ENCODE peak calls at places on chromosome X, in eight cellular contexts. N is cardiac muscle cell; D is GM23248; X is uterus; E is neural progenitor cell; J is endodermal cell; G is esophagus squamous epithelium; P is CD8-positive, alpha-beta memory T cell. M is an unnamed sample.
A peak's percentile ranks its signal among the peaks of the same experiment; 100 is the strongest.

GRCh38 chrX:133402042-133402453 is 13.2 kb downstream of the GPC4 start:
- DNase-seq in G (no peak), X (no peak), N (no peak), J (no peak), E (no peak), D (peak; percentile 65), P (no peak), M (no peak)

GRCh38 chrX:130110379-130111219 is at the start of gene ELF4:
- DNase-seq in D (peak; percentile 84), N (peak; percentile 20), X (peak; percentile 57), G (peak; percentile 9), P (peak; percentile 56), J (peak; percentile 68), E (peak; percentile 42), M (peak; percentile 43)

GRCh38 chrX:110210417-110211139 is 107.3 kb downstream of the AMMECR1 start:
- DNase-seq in N (no peak), G (no peak), J (no peak), D (peak; percentile 82), P (no peak), E (no peak), X (no peak), M (no peak)

GRCh38 chrX:144896323-144896722 is 351.0 kb upstream of the SPANXN1 start:
- DNase-seq in J (no peak), X (no peak), D (peak; percentile 1), E (peak; percentile 3), P (no peak), N (peak; percentile 0), G (no peak), M (no peak)

GRCh38 chrX:78048036-78048435 is 56.0 kb upstream of the PGK1 start:
- DNase-seq in X (no peak), P (no peak), D (no peak), G (no peak), N (no peak), E (no peak), J (no peak), M (no peak)

GRCh38 chrX:14528629-14529287 is 578 bp upstream of the GLRA2 start:
- DNase-seq in G (no peak), N (peak; percentile 62), X (peak; percentile 26), D (peak; percentile 53), P (peak; percentile 1), J (peak; percentile 93), E (peak; percentile 71), M (peak; percentile 67)

GRCh38 chrX:129724767-129725166 is 14.0 kb upstream of the XPNPEP2 start:
- DNase-seq in P (no peak), N (no peak), G (no peak), D (no peak), X (no peak), E (no peak), J (peak; percentile 37), M (no peak)

GRCh38 chrX:8939344-8939743 is 94.6 kb downstream of the FAM9B start:
- DNase-seq in J (no peak), D (no peak), G (no peak), X (no peak), E (no peak), N (no peak), P (no peak), M (peak; percentile 23)

GRCh38 chrX:68503830-68504229 is 5.0 kb downstream of the YIPF6 start:
- DNase-seq in G (no peak), P (no peak), X (peak; percentile 21), J (no peak), N (no peak), D (peak; percentile 9), E (no peak), M (no peak)

GRCh38 chrX:39983715-39984114 is 114.0 kb downstream of the BCOR start:
- DNase-seq in J (no peak), E (no peak), P (no peak), D (peak; percentile 50), G (no peak), X (no peak), N (no peak), M (no peak)

GRCh38 chrX:115013705-115014104 is 3.7 kb downstream of the IL13RA2 start:
- DNase-seq in E (no peak), G (no peak), J (no peak), P (no peak), D (peak; percentile 57), N (no peak), X (no peak), M (no peak)

GRCh38 chrX:150460781-150461180 is 97.7 kb downstream of the MAMLD1 start:
- DNase-seq in D (no peak), P (no peak), G (no peak), E (no peak), J (no peak), N (no peak), X (no peak), M (no peak)

GRCh38 chrX:34300871-34301270 is 168.8 kb upstream of the FAM47A start:
- DNase-seq in J (peak; percentile 83), N (peak; percentile 74), X (peak; percentile 15), P (no peak), D (peak; percentile 28), G (no peak), E (peak; percentile 74), M (peak; percentile 50)

GRCh38 chrX:20139966-20140365 is 1.7 kb downstream of the EIF1AX start:
- DNase-seq in J (no peak), P (no peak), N (no peak), X (no peak), G (no peak), D (peak; percentile 90), E (no peak), M (no peak)

GRCh38 chrX:9646471-9647038 is 119.1 kb downstream of the GPR143 start:
- DNase-seq in D (no peak), E (no peak), X (no peak), P (no peak), N (no peak), J (no peak), G (no peak), M (no peak)

GRCh38 chrX:9180623-9181022 is 146.7 kb upstream of the FAM9B start:
- DNase-seq in D (no peak), X (no peak), E (peak; percentile 2), J (peak; percentile 59), P (no peak), N (no peak), G (no peak), M (no peak)

GRCh38 chrX:19655032-19655431 is 139.7 kb upstream of the MAP3K15 start:
- DNase-seq in G (no peak), P (no peak), X (no peak), N (no peak), D (no peak), J (no peak), E (no peak), M (no peak)

GRCh38 chrX:155612312-155613224 is at the start of gene TMLHE:
- DNase-seq in N (peak; percentile 62), P (peak; percentile 44), J (peak; percentile 78), D (peak; percentile 74), G (no peak), X (peak; percentile 41), E (peak; percentile 61), M (peak; percentile 80)

GRCh38 chrX:97131886-97132285 is 248.2 kb downstream of the RPA4 start:
- DNase-seq in P (no peak), N (no peak), J (no peak), G (no peak), D (no peak), X (no peak), E (no peak), M (no peak)

GRCh38 chrX:116607766-116608165 is 145.0 kb upstream of the CT83 start:
- DNase-seq in D (no peak), X (no peak), E (no peak), G (no peak), P (no peak), N (no peak), J (no peak), M (no peak)

GRCh38 chrX:17826609-17827496 is 34.2 kb downstream of the RAI2 start:
- DNase-seq in D (peak; percentile 10), G (no peak), N (no peak), E (no peak), J (no peak), X (no peak), P (no peak), M (no peak)

GRCh38 chrX:32392655-32393054 is 818.7 kb downstream of the DMD start:
- DNase-seq in E (no peak), J (no peak), P (no peak), G (no peak), D (no peak), X (no peak), N (no peak), M (no peak)

GRCh38 chrX:32397562-32398216 is 813.7 kb downstream of the DMD start:
- DNase-seq in J (no peak), G (no peak), E (no peak), X (no peak), D (no peak), P (no peak), N (no peak), M (no peak)

GRCh38 chrX:32395878-32396277 is 815.5 kb downstream of the DMD start:
- DNase-seq in J (no peak), E (no peak), X (no peak), G (no peak), D (no peak), P (no peak), N (no peak), M (no peak)
- H3K27ac ChIP-seq in J (no peak overlapping the region), E (no peak overlapping the region), X (no peak overlapping the region), G (no peak overlapping the region), D (no peak overlapping the region), P (no peak overlapping the region), N (no peak overlapping the region), M (no peak overlapping the region)

GRCh38 chrX:100407147-100407783 is 2.8 kb downstream of the PCDH19 start:
- DNase-seq in X (no peak), G (no peak), J (no peak), N (no peak), D (no peak), E (no peak), P (no peak), M (no peak)
- H3K4me3 ChIP-seq in X (no peak overlapping the region), G (no peak overlapping the region), J (no peak overlapping the region), N (no peak overlapping the region), D (no peak overlapping the region), E (no peak overlapping the region), P (no peak overlapping the region), M (no peak overlapping the region)

GRCh38 chrX:98407526-98408049 is 1523.9 kb downstream of the RPA4 start:
- DNase-seq in X (no peak), N (no peak), E (no peak), P (no peak), G (no peak), J (no peak), D (no peak), M (no peak)

GRCh38 chrX:98405376-98405775 is 1521.7 kb downstream of the RPA4 start:
- DNase-seq in P (no peak), E (no peak), D (no peak), N (no peak), X (no peak), J (no peak), G (no peak), M (no peak)
- H3K27me3 ChIP-seq in P (no peaks in the 10 kb centered on the region), E (no peaks in the 10 kb centered on the region), D (no peaks in the 10 kb centered on the region), N (no peaks in the 10 kb centered on the region), X (no peaks in the 10 kb centered on the region), J (no peaks in the 10 kb centered on the region), G (no peaks in the 10 kb centered on the region), M (peaks cover under 1% of the 10 kb centered on the region)

DNA sequence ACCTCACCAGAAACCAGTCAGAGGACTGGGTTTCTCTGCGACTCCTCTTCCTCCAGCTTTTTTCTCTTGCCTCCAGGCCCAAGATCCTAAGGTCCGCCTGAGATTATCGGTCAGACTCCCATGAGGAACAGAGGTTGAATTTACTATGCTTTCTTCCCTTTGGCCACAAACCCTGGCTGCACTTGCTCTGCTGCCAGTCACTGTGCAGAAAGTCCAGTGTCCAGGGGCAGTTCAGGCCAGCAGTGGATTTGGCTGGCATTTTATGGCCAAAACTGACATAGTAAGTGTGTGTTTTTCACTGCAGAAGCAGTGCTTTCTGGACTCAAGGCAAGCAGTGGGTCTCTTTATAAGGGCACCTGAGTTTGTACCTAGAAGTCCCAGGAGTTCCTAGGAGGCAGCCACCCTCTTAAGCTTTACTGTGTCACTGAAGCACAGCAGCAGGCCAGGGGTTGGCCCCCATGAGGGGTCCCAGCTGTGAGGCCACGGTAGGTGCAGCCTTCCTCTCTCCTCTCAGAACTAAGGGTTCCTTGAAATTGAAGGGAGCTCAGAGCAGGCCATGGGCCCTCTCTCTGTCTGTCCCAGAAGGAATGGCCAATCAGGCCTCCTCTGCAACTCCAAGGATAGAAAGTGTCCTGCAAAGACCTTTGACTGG is 3.4 kb downstream of the RTL5 start:
- DNase-seq in D (no peak), N (no peak), J (no peak), G (no peak), P (no peak), X (no peak), E (no peak), M (no peak)
- H3K27ac ChIP-seq in D (no peak overlapping the region), N (no peak overlapping the region), J (no peak overlapping the region), G (no peak overlapping the region), P (no peak overlapping the region), X (no peak overlapping the region), E (no peak overlapping the region), M (no peak overlapping the region)